ENCODE peak calls at places on chromosomes 5 and 9, in six cellular contexts. J is lower leg skin, T is thyroid gland, W is Peyer's patch, P is body of pancreas, U is A549. F is an unnamed sample.

GRCh38 chr5:77709340-77709739 is 66.8 kb downstream of the TBCA start:
- DNase-seq in T (no peak), W (no peak), U (no peak), P (no peak), J (no peak), F (no peak)

GRCh38 chr9:69817202-69817601 is 3.4 kb upstream of the CFAP95 start:
- DNase-seq in U (no peak), W (no peak), P (no peak), J (no peak), T (no peak), F (no peak)

GRCh38 chr9:135533093-135533492 is 11.9 kb downstream of the LCN1 start:
- DNase-seq in P (no peak), T (no peak), W (no peak), U (no peak), J (no peak), F (no peak)

GRCh38 chr9:96305171-96305570 is 3.2 kb upstream of the HSD17B3 start:
- DNase-seq in W (no peak), T (no peak), P (no peak), J (no peak), U (no peak), F (no peak)

GRCh38 chr5:144065766-144066165 is 104.7 kb downstream of the YIPF5 start:
- DNase-seq in U (no peak), T (no peak), P (no peak), W (no peak), J (no peak), F (no peak)

GRCh38 chr9:7259544-7260241 is 501.9 kb downstream of the KDM4C start:
- DNase-seq in P (no peak), W (no peak), J (no peak), T (no peak), U (no peak), F (no peak)

GRCh38 chr5:14153932-14154646 is 10.9 kb downstream of the TRIO start:
- DNase-seq in W (peak), P (peak), U (no peak), T (peak), J (peak), F (no peak)

GRCh38 chr5:159850192-159850573 is 66.1 kb upstream of the ADRA1B start:
- DNase-seq in P (no peak), T (peak), J (peak), U (no peak), W (no peak), F (no peak)

GRCh38 chr5:1728846-1729245 is 70.8 kb downstream of the MRPL36 start:
- DNase-seq in P (no peak), U (no peak), T (no peak), J (peak), W (no peak), F (no peak)

GRCh38 chr5:152622628-152623027 is 217.5 kb upstream of the NMUR2 start:
- DNase-seq in W (no peak), J (no peak), P (no peak), U (no peak), T (peak), F (no peak)

GRCh38 chr5:67515020-67515689 is 318.6 kb upstream of the CD180 start:
- DNase-seq in T (no peak), P (no peak), J (no peak), U (no peak), W (no peak), F (no peak)

GRCh38 chr9:125049212-125049611 is 94.1 kb downstream of the SCAI start:
- DNase-seq in U (no peak), T (no peak), J (no peak), P (no peak), W (no peak), F (no peak)

GRCh38 chr5:60526336-60526875 is 173.6 kb downstream of the DEPDC1B start:
- DNase-seq in J (no peak), W (no peak), T (no peak), P (no peak), U (no peak), F (no peak)

GRCh38 chr5:38563624-38564023 is 7.2 kb upstream of the LIFR start:
- DNase-seq in P (no peak), W (no peak), U (no peak), T (peak), J (no peak), F (no peak)

GRCh38 chr5:103216137-103216536 is 42.4 kb upstream of the MACIR start:
- DNase-seq in T (no peak), W (no peak), U (no peak), P (no peak), J (no peak), F (no peak)

GRCh38 chr5:124867064-124867707 is 120.7 kb upstream of the ZNF608 start:
- DNase-seq in P (no peak), J (peak), U (no peak), W (no peak), T (no peak), F (no peak)

GRCh38 chr9:7328453-7328852 is 471.1 kb downstream of the DMAC1 start:
- DNase-seq in W (no peak), P (no peak), U (no peak), T (no peak), J (no peak), F (no peak)

GRCh38 chr9:12232836-12233235 is 460.3 kb upstream of the TYRP1 start:
- DNase-seq in P (no peak), T (no peak), W (no peak), U (no peak), J (no peak), F (no peak)

GRCh38 chr5:36744041-36744677 is 132.4 kb upstream of the NIPBL start:
- DNase-seq in P (no peak), J (no peak), W (no peak), U (no peak), T (no peak), F (no peak)

GRCh38 chr5:36740259-36740898 is 134.0 kb downstream of the SLC1A3 start:
- DNase-seq in T (no peak), P (peak), J (no peak), U (no peak), W (no peak), F (no peak)

GRCh38 chr5:36739751-36740221 is 133.4 kb downstream of the SLC1A3 start:
- DNase-seq in T (peak), W (peak), P (peak), J (peak), U (peak), F (peak)

GRCh38 chr5:36741138-36741537 is 134.7 kb downstream of the SLC1A3 start:
- DNase-seq in W (no peak), U (no peak), P (peak), T (no peak), J (no peak), F (no peak)

DNA sequence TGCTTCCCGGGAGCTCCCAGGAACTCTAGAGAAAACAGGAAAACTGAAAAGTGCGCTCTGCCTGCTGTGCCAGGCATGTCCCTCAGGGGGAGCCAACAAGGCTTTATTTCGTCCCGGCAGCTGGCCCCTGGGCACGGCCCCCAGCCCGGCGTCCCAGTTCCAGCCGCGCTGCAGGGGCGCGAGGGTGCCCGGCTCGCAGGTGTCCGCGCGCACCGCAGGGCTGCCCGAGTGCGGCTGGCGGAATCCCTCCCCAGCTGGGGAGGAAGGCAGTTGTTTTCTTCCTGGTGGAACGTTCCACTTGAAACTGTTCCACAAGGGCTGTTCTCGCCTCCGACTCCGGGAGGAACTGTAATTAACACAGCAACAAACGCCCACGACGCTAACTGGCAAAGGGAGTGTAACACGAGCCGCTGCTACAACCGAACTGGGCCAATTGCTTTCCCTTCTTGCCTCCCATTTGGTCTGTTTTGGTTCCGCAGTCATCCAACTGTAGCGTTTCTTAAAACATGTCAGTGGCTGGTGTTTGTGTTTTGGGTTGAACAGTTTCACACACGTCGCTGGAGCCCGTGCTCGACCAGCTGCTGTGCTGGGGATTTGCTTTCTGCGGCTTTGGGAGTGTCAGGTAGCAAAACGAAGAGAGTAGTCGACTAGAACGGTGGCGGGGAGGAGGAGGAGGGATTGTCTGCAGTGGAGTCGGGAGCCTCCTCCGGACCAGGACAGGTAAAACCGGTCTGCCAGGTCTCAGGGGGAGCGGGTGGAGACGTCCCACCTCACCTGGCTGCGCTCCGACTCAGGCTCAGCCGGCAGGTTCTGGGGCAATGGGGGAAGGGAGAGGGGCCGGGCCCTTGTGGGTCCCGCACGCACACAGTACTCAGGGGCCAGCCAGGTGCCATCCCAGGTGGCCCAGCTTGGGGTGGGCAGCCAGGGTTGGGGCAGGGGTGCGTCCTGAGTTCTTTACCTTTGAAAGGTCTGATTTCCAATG is 131.6 kb upstream of the NIPBL start:
- DNase-seq in J (peak), P (peak), W (peak), U (peak), T (peak), F (peak)
- TF ChIP-seq POLR2A in J (no peak), P (peak), W (peak), U (no peak), T (peak), F (no peak)

GRCh38 chr5:177303121-177303924 is at the start of the genes PRELID1 and RAB24:
- DNase-seq in J (peak), P (peak), W (peak), U (peak), T (peak), F (peak)
- TF ChIP-seq POLR2A in J (no peak), P (peak), W (peak), U (peak), T (peak), F (peak)

GRCh38 chr5:180866296-180866695 is 5.2 kb upstream of the ZFP62 start:
- DNase-seq in T (no peak), U (peak), W (no peak), P (no peak), J (no peak), F (no peak)

GRCh38 chr5:180860273-180860886 is 696 bp downstream of the ZFP62 start:
- DNase-seq in T (no peak), U (peak), J (peak), P (peak), W (peak), F (peak)

GRCh38 chr5:180866985-180867384 is 5.9 kb upstream of the ZFP62 start:
- DNase-seq in J (no peak), T (no peak), U (no peak), W (no peak), P (no peak), F (no peak)

GRCh38 chr5:180862645-180863044 is 1.6 kb upstream of the ZFP62 start:
- DNase-seq in J (no peak), W (no peak), U (no peak), P (no peak), T (no peak), F (no peak)

GRCh38 chr5:180860887-180861822 is at the start of gene ZFP62:
- DNase-seq in U (peak), J (peak), P (peak), W (peak), T (peak), F (peak)
- TF ChIP-seq POLR2A in U (peak), J (no peak), P (peak), W (peak), T (peak), F (peak)

GRCh38 chr9:76580188-76580587 is 121.2 kb downstream of the GCNT1 start:
- DNase-seq in J (no peak), U (no peak), T (peak), P (no peak), W (no peak), F (no peak)
- TF ChIP-seq POLR2A in J (no peak), U (no peak), T (no peak), P (no peak), W (no peak), F (no peak)

GRCh38 chr9:137114613-137115393 is at the start of gene DPP7:
- DNase-seq in T (peak), U (peak), P (peak), J (peak), W (peak), F (peak)
- TF ChIP-seq POLR2A in T (peak), U (peak), P (no peak), J (no peak), W (peak), F (peak)

GRCh38 chr5:134139377-134139851 is 24.9 kb downstream of the TCF7 start:
- DNase-seq in J (no peak), U (no peak), W (no peak), P (peak), T (peak), F (no peak)

GRCh38 chr5:134141346-134142050 is 27.0 kb downstream of the TCF7 start:
- DNase-seq in J (peak), P (peak), W (no peak), U (no peak), T (no peak), F (no peak)

GRCh38 chr5:134139891-134140469 is 25.5 kb downstream of the TCF7 start:
- DNase-seq in P (peak), U (no peak), J (peak), W (no peak), T (peak), F (no peak)

GRCh38 chr5:134142088-134142487 is 27.6 kb downstream of the TCF7 start:
- DNase-seq in P (peak), W (no peak), T (no peak), J (peak), U (no peak), F (no peak)

DNA sequence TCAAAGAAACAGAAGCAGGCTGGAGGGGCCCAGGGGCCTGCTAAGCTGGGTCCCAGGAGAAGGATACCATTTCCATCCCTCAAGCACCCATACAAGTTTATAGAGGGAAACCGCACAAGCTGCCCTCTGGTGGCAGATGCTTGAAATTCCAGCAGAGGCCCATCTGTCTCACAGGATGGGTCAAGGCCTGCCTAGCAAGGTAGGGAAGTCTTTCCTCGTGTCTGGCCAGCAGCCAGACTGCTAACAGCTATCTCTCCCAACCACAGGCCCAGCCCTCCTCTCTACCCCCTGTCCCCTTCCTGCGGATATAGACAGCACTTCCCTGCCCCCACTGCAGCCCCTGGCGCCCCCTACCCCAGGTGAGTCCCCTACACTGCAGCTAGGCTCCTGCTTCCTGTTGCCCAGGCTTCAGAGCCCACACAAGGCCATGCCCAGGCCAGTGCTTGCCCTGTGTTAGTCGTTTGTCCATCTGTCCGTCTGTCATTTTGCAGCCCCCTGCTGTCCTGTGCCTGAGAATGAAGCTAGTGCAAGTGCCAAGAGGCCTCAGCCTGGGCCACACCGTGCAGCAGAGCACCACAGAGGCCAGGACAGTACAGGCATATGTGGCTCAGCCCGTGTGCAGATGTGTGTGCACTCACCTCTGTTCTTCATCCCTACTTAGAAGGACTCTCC is 26.2 kb downstream of the TCF7 start:
- DNase-seq in T (peak), P (peak), W (peak), U (peak), J (peak), F (peak)
- TF ChIP-seq POLR2A in T (no peak), P (no peak), W (peak), U (no peak), J (no peak), F (peak)

GRCh38 chr9:136923881-136924280 is 20.7 kb downstream of the FBXW5 start:
- DNase-seq in W (no peak), U (no peak), T (no peak), P (peak), J (no peak), F (no peak)

GRCh38 chr9:136927343-136928261 is 16.9 kb downstream of the FBXW5 start:
- DNase-seq in T (no peak), J (no peak), W (no peak), P (no peak), U (no peak), F (no peak)

GRCh38 chr9:136925414-136926153 is 19.0 kb downstream of the FBXW5 start:
- DNase-seq in T (no peak), W (no peak), J (no peak), U (no peak), P (no peak), F (no peak)

GRCh38 chr9:136926749-136927148 is 17.8 kb downstream of the FBXW5 start:
- DNase-seq in P (no peak), U (no peak), J (no peak), W (no peak), T (no peak), F (no peak)

DNA sequence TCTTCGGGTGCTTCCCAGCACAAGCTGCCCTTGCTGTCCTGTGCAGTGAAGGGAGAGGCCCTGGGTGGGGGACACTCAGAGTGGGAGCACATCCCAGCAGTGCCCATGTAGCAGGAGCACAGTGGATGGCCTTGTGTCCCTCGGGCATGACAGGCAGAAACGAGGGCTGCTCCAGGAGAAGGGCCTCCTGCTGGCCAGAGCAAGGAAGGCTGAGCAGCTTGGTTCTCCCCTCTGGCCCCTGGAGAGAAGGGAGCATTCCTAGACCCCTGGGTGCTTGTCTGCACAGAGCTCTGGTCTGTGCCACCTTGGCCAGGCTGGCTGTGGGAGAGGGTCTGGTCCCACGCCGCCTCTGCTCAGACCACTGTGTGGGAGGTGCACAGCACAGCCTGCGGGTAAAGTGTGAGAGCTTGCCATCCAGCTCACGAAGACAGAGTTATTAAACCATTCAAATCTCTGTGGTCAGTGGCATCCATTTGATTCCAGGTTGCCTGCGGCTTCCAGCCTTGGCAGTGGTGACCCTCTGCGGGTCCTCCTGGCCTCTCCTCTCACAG is 18.3 kb downstream of the FBXW5 start:
- DNase-seq in J (no peak), T (no peak), P (no peak), W (no peak), U (no peak), F (no peak)
- TF ChIP-seq POLR2A in J (no peak), T (no peak), P (no peak), W (no peak), U (no peak), F (no peak)

GRCh38 chr9:121638901-121639592 is 12.4 kb upstream of the DAB2IP start:
- DNase-seq in U (no peak), W (no peak), P (no peak), T (no peak), J (no peak), F (no peak)
- TF ChIP-seq POLR2A in U (no peak), W (no peak), P (no peak), T (no peak), J (no peak), F (no peak)

DNA sequence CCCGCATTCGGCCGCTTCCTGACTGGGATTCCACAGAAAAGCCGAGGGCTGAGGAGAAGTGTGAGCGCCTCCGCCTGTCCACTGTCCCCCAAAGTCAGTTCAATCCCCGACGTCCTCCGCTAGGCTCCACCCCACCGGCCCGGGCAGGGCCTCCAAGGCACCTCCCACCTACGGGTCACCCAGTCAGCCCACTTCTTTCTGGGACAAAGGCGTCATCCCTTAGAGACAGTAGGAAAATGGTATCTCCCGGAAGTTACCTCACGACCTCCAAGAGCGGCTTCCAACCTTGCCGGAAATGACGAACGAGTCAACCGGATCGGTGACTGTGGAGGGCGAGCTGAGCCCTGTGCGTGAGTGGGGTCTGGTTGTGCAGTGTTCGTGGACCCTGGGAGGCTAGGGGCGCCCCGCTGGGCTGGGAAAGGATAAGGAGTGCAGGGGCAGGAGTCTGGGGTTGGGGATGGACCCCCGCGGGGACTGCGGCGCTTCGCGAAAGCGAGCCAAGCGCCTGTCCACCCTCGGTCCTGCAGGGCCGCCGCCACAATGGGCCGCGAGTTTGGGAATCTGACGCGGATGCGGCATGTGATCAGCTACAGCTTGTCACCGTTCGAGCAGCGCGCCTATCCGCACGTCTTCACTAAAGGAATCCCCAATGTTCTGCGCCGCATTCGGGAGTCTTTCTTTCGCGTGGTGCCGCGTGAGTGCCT is at the start of the genes GDF9 and UQCRQ:
- DNase-seq in W (peak), P (peak), T (peak), U (peak), J (peak), F (peak)
- TF ChIP-seq POLR2A in W (peak), P (peak), T (peak), U (peak), J (no peak), F (peak)

GRCh38 chr9:120567874-120568273 is 12.1 kb downstream of the CDK5RAP2 start:
- DNase-seq in J (no peak), P (no peak), W (no peak), U (no peak), T (no peak), F (no peak)

GRCh38 chr9:120569556-120569955 is 10.4 kb downstream of the CDK5RAP2 start:
- DNase-seq in J (no peak), T (no peak), P (no peak), W (no peak), U (no peak), F (no peak)

GRCh38 chr9:120568816-120569215 is 11.2 kb downstream of the CDK5RAP2 start:
- DNase-seq in U (no peak), J (no peak), T (no peak), W (no peak), P (no peak), F (no peak)

GRCh38 chr9:120571443-120572257 is 8.3 kb downstream of the CDK5RAP2 start:
- DNase-seq in J (peak), T (no peak), W (no peak), U (no peak), P (peak), F (no peak)

GRCh38 chr9:120570296-120570695 is 9.7 kb downstream of the CDK5RAP2 start:
- DNase-seq in T (no peak), W (no peak), J (no peak), P (no peak), U (no peak), F (no peak)
- TF ChIP-seq POLR2A in T (no peak), W (no peak), J (no peak), P (no peak), U (no peak), F (no peak)